ENCODE peak calls at places on chromosomes 7 and 10, in five cellular contexts. One of them, this sample, is unnamed.

GRCh38 chr10:11715815-11716494 is 26.2 kb upstream of the ECHDC3 start:
- DNase-seq in hepatocyte: peak; percentile 39
- DNase-seq in Peyer's patch: peak; percentile 58
- DNase-seq in HCT116: no peak
- DNase-seq in tibial nerve: no peak
- DNase-seq in this sample: no peak

GRCh38 chr7:87564290-87564963 is 36.3 kb downstream of the ABCB1 start:
- DNase-seq in hepatocyte: peak; percentile 57
- DNase-seq in Peyer's patch: peak; percentile 63
- DNase-seq in HCT116: peak; percentile 38
- DNase-seq in tibial nerve: no peak
- DNase-seq in this sample: peak; percentile 6

GRCh38 chr7:112707655-112708054 is 82.5 kb downstream of the TMEM168 start:
- DNase-seq in hepatocyte: no peak
- DNase-seq in Peyer's patch: no peak
- DNase-seq in HCT116: no peak
- DNase-seq in tibial nerve: no peak
- DNase-seq in this sample: no peak

GRCh38 chr10:128047337-128047736 is 78.9 kb downstream of the MKI67 start:
- DNase-seq in hepatocyte: peak; percentile 85
- DNase-seq in Peyer's patch: peak; percentile 88
- DNase-seq in HCT116: peak; percentile 88
- DNase-seq in tibial nerve: peak; percentile 43
- DNase-seq in this sample: no peak

GRCh38 chr7:127943541-127944521 is 87.4 kb downstream of the LRRC4 start:
- DNase-seq in hepatocyte: peak; percentile 61
- DNase-seq in Peyer's patch: no peak
- DNase-seq in HCT116: no peak
- DNase-seq in tibial nerve: no peak
- DNase-seq in this sample: peak; percentile 56

GRCh38 chr7:15855726-15856125 is 169.2 kb upstream of the MEOX2 start:
- DNase-seq in hepatocyte: peak; percentile 31
- DNase-seq in Peyer's patch: no peak
- DNase-seq in HCT116: no peak
- DNase-seq in tibial nerve: no peak
- DNase-seq in this sample: no peak

GRCh38 chr10:29635711-29636144 is 957 bp upstream of the SVIL start:
- DNase-seq in hepatocyte: peak; percentile 41
- DNase-seq in Peyer's patch: no peak
- DNase-seq in HCT116: no peak
- DNase-seq in tibial nerve: no peak
- DNase-seq in this sample: peak; percentile 42

GRCh38 chr7:123871998-123872867 is 27.3 kb downstream of the HYAL4 start:
- DNase-seq in hepatocyte: peak; percentile 77
- DNase-seq in Peyer's patch: peak; percentile 54
- DNase-seq in HCT116: peak; percentile 51
- DNase-seq in tibial nerve: no peak
- DNase-seq in this sample: peak; percentile 56

GRCh38 chr7:107213193-107213788 is 44.5 kb downstream of the HBP1 start:
- DNase-seq in hepatocyte: no peak
- DNase-seq in Peyer's patch: no peak
- DNase-seq in HCT116: no peak
- DNase-seq in tibial nerve: no peak
- DNase-seq in this sample: no peak

GRCh38 chr7:25350074-25350473 is 121.8 kb upstream of the NPVF start:
- DNase-seq in hepatocyte: no peak
- DNase-seq in Peyer's patch: no peak
- DNase-seq in HCT116: no peak
- DNase-seq in tibial nerve: no peak
- DNase-seq in this sample: no peak

DNA sequence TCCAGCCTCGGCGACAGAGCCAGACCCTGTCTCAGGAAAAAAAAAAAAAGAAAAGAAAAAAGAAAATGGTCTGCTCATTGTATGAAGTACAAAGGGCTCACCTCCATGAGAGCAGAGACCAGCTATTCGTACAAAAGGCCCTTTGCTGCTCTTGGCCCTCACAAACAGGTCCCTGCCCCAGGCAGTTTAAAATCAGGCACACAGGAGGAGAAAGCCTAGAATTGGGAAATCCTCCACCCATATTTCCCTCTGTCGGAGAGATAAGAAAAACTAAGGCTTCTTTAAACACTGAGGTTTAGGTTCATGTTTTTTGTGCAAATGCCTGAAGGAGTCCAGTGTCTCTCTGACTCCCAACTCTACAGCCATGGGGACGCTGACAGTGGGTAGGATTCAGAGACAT is 15.1 kb downstream of the GNA12 start:
- DNase-seq in hepatocyte: no peak
- DNase-seq in Peyer's patch: no peak
- DNase-seq in HCT116: no peak
- DNase-seq in tibial nerve: no peak
- DNase-seq in this sample: no peak
- H3K4me3 ChIP-seq in hepatocyte: no peak overlapping the region
- H3K4me3 ChIP-seq in Peyer's patch: no peak overlapping the region
- H3K4me3 ChIP-seq in HCT116: no peak overlapping the region
- H3K4me3 ChIP-seq in tibial nerve: no peak overlapping the region
- H3K4me3 ChIP-seq in this sample: no peak overlapping the region

DNA sequence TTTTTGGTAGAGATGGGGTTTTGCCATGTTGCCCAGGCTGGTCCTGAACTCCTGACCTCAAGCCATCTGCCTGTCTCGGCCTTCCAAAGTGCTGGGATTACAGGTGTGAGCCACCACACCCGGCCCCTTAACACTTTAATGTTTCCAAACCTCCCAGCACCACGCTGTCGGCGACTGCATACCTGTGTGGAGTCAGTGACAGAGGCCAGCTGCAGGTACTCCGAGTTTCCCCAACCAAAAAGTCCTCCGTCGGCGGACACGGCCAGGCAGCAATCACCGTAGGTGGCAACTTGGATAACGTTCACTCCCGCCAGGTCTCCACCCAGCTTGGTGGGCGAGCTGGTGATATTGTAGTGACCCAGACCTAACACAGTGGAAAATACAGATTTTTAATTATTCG is 15.2 kb downstream of the RCC1L start:
- DNase-seq in hepatocyte: no peak
- DNase-seq in Peyer's patch: no peak
- DNase-seq in HCT116: no peak
- DNase-seq in tibial nerve: no peak
- DNase-seq in this sample: no peak
- TF ChIP-seq CTCF in hepatocyte: no peak
- TF ChIP-seq CTCF in Peyer's patch: no peak
- TF ChIP-seq CTCF in HCT116: no peak
- TF ChIP-seq CTCF in tibial nerve: no peak
- TF ChIP-seq CTCF in this sample: no peak

DNA sequence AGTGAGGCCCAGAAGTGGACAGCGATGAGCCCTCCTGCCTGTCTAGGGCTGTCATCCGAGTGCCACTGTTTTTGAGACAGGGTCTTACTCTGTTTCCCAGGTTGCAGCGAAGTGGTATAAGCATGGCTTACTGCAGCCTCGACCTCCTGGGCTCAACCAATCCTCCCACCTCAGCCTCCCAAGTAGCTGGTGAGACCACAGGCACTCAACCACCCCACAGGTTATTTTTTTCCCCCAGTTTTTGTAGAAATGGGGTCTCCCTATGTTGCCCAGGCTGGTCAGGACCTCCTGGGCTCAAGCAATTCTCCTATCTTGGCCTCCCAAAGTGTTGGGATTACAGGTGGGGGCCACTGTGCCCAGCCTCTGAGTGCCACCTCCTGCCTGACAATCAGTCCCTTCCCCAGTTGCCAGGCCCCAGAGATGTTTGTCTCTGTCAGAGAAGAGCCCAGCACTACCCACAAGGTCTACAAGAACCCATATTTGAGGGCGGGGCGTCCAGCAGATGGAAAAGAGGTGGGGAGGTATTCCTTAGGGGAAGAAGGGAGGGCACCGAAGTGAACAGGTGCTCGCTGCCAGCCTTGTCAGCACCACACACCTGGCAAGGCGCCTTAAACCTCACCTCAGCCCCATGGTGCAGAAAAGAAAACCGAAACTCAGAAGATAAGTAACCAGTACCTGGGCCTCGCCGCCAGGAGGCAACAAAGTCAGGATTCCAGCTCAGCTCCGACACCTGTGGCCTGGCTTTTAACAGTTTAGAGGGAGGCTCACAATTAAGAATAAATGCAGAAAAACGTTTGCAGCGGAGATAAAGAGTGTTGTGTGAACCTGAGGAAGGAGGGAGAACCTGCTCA is 77.4 kb upstream of the ANLN start:
- DNase-seq in hepatocyte: peak; percentile 69
- DNase-seq in Peyer's patch: peak; percentile 80
- DNase-seq in HCT116: no peak
- DNase-seq in tibial nerve: no peak
- DNase-seq in this sample: no peak
- H3K4me3 ChIP-seq in hepatocyte: no peak overlapping the region
- H3K4me3 ChIP-seq in Peyer's patch: no peak overlapping the region
- H3K4me3 ChIP-seq in HCT116: no peak overlapping the region
- H3K4me3 ChIP-seq in tibial nerve: no peak overlapping the region
- H3K4me3 ChIP-seq in this sample: no peak overlapping the region

GRCh38 chr10:133351408-133352318 is 4.5 kb downstream of the PRAP1 start:
- DNase-seq in hepatocyte: no peak
- DNase-seq in Peyer's patch: no peak
- DNase-seq in HCT116: no peak
- DNase-seq in tibial nerve: no peak
- DNase-seq in this sample: no peak
- TF ChIP-seq CTCF in hepatocyte: no peak
- TF ChIP-seq CTCF in Peyer's patch: no peak
- TF ChIP-seq CTCF in HCT116: no peak
- TF ChIP-seq CTCF in tibial nerve: no peak
- TF ChIP-seq CTCF in this sample: peak; percentile 1

GRCh38 chr7:151438864-151439601 is 908 bp downstream of the CRYGN start:
- DNase-seq in hepatocyte: no peak
- DNase-seq in Peyer's patch: no peak
- DNase-seq in HCT116: no peak
- DNase-seq in tibial nerve: no peak
- DNase-seq in this sample: no peak
- H3K4me3 ChIP-seq in hepatocyte: no peak overlapping the region
- H3K4me3 ChIP-seq in Peyer's patch: no peak overlapping the region
- H3K4me3 ChIP-seq in HCT116: no peak overlapping the region
- H3K4me3 ChIP-seq in tibial nerve: no peak overlapping the region
- H3K4me3 ChIP-seq in this sample: no peak overlapping the region